ENCODE peak calls at places on chromosomes 13 and 19, in nine cellular contexts. J is A549, L is Peyer's patch, I is breast epithelium, M is uterus, N is body of pancreas, Y is transverse colon, W is gastrocnemius medialis, B is stomach. R is an unnamed sample.

GRCh38 chr19:28727133-28727834 is 485.7 kb downstream of the UQCRFS1 start:
- DNase-seq in J (no peak), L (no peak), I (no peak), M (no peak), N (peak; percentile 52), Y (no peak), W (no peak), B (no peak), R (peak; percentile 28)

GRCh38 chr19:45451181-45451849 is 16.5 kb upstream of the FOSB start:
- DNase-seq in J (no peak), L (peak; percentile 63), I (peak; percentile 71), M (peak; percentile 59), N (peak; percentile 26), Y (peak; percentile 54), W (no peak), B (peak; percentile 33), R (no peak)

GRCh38 chr19:48644839-48645651 is 942 bp downstream of the CA11 start:
- DNase-seq in J (peak; percentile 88), L (peak; percentile 90), I (peak; percentile 81), M (peak; percentile 89), N (peak; percentile 84), Y (peak; percentile 78), W (peak; percentile 81), B (peak; percentile 83), R (peak; percentile 86)

GRCh38 chr13:98780451-98780850 is 28.0 kb upstream of the SLC15A1 start:
- DNase-seq in J (no peak), L (no peak), I (no peak), M (no peak), N (no peak), Y (no peak), W (no peak), B (no peak), R (no peak)

GRCh38 chr13:30880151-30880551 is 25.9 kb upstream of the MEDAG start:
- DNase-seq in J (no peak), L (no peak), I (no peak), M (no peak), N (no peak), Y (no peak), W (no peak), B (no peak), R (no peak)

GRCh38 chr13:98216135-98216565 is 39.1 kb upstream of the RNF113B start:
- DNase-seq in J (peak; percentile 10), L (no peak), I (no peak), M (peak; percentile 32), N (peak; percentile 71), Y (no peak), W (no peak), B (peak; percentile 67), R (peak; percentile 70)

GRCh38 chr13:109231853-109232252 is 554.5 kb downstream of the IRS2 start:
- DNase-seq in J (no peak), L (no peak), I (no peak), M (no peak), N (no peak), Y (no peak), W (no peak), B (no peak), R (no peak)

GRCh38 chr13:33109319-33109718 is 93.1 kb downstream of the KL start:
- DNase-seq in J (no peak), L (no peak), I (no peak), M (no peak), N (no peak), Y (no peak), W (no peak), B (no peak), R (no peak)

GRCh38 chr19:52646571-52647222 is 8.5 kb upstream of the ZNF83 start:
- DNase-seq in J (peak; percentile 26), L (no peak), I (no peak), M (no peak), N (no peak), Y (no peak), W (no peak), B (no peak), R (no peak)

GRCh38 chr13:107458269-107458668 is 757.1 kb downstream of the LIG4 start:
- DNase-seq in J (no peak), L (no peak), I (no peak), M (no peak), N (no peak), Y (no peak), W (no peak), B (no peak), R (no peak)

GRCh38 chr13:97574926-97575325 is 141.0 kb downstream of the RAP2A start:
- DNase-seq in J (peak; percentile 32), L (peak; percentile 55), I (no peak), M (no peak), N (peak; percentile 15), Y (peak; percentile 26), W (no peak), B (no peak), R (no peak)

GRCh38 chr19:58538257-58539168 is 5.4 kb upstream of the TRIM28 start:
- DNase-seq in J (no peak), L (peak; percentile 65), I (no peak), M (no peak), N (no peak), Y (no peak), W (no peak), B (peak; percentile 47), R (peak; percentile 63)

GRCh38 chr13:31946091-31946770 is 85.3 kb upstream of the FRY start:
- DNase-seq in J (no peak), L (no peak), I (no peak), M (no peak), N (no peak), Y (no peak), W (no peak), B (no peak), R (no peak)

GRCh38 chr19:39971380-39971841 is 446 bp downstream of the PSMC4 start:
- DNase-seq in J (no peak), L (no peak), I (no peak), M (no peak), N (no peak), Y (no peak), W (no peak), B (peak; percentile 26), R (no peak)

GRCh38 chr19:49761625-49762311 is 1.3 kb downstream of the TSKS start:
- DNase-seq in J (peak; percentile 45), L (no peak), I (no peak), M (peak; percentile 58), N (no peak), Y (no peak), W (peak; percentile 30), B (no peak), R (peak; percentile 47)

GRCh38 chr19:38564981-38565685 is 52.6 kb downstream of the MAP4K1 start:
- DNase-seq in J (peak; percentile 55), L (peak; percentile 60), I (no peak), M (no peak), N (peak; percentile 10), Y (no peak), W (no peak), B (no peak), R (no peak)

GRCh38 chr19:6424190-6424938 is at the start of gene KHSRP:
- DNase-seq in J (no peak), L (no peak), I (no peak), M (peak; percentile 22), N (no peak), Y (no peak), W (no peak), B (no peak), R (peak; percentile 44)

GRCh38 chr19:1273263-1274041 is 1.9 kb upstream of the FAM174C start:
- DNase-seq in J (no peak), L (no peak), I (no peak), M (no peak), N (peak; percentile 20), Y (no peak), W (peak; percentile 87), B (no peak), R (no peak)
- TF ChIP-seq POLR2A in J (no peak), L (no peak), I (no peak), M (no peak), N (no peak), Y (no peak), W (peak; percentile 33), B (no peak), R (no peak)

DNA sequence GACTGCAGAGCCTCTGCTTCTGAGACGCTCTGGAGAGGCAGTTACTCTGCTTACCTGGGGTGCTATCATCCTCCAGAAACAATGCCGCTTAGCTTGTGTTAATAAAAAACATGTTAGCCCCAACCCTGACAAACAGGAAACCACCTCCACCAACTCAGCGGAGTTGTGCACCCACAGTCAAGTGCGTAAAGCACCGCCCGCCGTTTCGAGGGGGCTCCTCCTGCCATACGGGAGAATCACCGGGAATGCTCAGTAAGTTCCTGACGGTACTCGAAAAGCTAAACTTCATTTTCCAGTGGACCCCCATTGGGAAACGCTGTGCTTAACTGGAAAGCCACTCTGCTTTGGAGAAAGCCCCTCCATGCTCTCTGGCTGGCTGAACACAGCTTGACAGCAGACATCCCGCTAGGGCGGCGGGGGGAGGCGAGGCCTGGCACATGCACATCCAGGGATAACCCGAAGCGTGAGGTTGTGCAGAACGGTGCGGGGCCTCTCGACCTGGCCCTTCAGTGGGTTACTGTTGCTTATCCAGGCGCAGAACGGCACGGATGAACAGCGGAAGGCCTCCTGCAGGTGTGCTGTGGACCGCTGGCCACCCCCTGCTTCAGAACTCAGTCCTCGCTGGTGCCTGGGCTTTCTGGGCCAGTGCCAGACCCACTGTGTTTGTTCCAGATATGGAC is 17.1 kb downstream of the GAS6 start:
- DNase-seq in J (no peak), L (peak; percentile 45), I (no peak), M (no peak), N (peak; percentile 6), Y (no peak), W (no peak), B (no peak), R (no peak)
- H3K4me1 ChIP-seq in J (peaks cover 6% of the 10 kb centered on the region), L (peaks cover 48% of the 10 kb centered on the region), I (no peaks in the 10 kb centered on the region), M (no peaks in the 10 kb centered on the region), N (peaks cover 23% of the 10 kb centered on the region), Y (peaks cover 19% of the 10 kb centered on the region), W (peaks cover 34% of the 10 kb centered on the region), B (peaks cover 54% of the 10 kb centered on the region), R (peaks cover 85% of the 10 kb centered on the region)

GRCh38 chr19:4831351-4832340 is at the start of gene TICAM1:
- DNase-seq in J (peak; percentile 58), L (peak; percentile 89), I (peak; percentile 48), M (peak; percentile 62), N (peak; percentile 78), Y (peak; percentile 90), W (peak; percentile 70), B (peak; percentile 80), R (peak; percentile 89)
- TF ChIP-seq POLR2A in J (peak; percentile 67), L (peak; percentile 93), I (peak; percentile 50), M (peak; percentile 28), N (peak; percentile 83), Y (peak; percentile 89), W (peak; percentile 82), B (no peak), R (no peak)

DNA sequence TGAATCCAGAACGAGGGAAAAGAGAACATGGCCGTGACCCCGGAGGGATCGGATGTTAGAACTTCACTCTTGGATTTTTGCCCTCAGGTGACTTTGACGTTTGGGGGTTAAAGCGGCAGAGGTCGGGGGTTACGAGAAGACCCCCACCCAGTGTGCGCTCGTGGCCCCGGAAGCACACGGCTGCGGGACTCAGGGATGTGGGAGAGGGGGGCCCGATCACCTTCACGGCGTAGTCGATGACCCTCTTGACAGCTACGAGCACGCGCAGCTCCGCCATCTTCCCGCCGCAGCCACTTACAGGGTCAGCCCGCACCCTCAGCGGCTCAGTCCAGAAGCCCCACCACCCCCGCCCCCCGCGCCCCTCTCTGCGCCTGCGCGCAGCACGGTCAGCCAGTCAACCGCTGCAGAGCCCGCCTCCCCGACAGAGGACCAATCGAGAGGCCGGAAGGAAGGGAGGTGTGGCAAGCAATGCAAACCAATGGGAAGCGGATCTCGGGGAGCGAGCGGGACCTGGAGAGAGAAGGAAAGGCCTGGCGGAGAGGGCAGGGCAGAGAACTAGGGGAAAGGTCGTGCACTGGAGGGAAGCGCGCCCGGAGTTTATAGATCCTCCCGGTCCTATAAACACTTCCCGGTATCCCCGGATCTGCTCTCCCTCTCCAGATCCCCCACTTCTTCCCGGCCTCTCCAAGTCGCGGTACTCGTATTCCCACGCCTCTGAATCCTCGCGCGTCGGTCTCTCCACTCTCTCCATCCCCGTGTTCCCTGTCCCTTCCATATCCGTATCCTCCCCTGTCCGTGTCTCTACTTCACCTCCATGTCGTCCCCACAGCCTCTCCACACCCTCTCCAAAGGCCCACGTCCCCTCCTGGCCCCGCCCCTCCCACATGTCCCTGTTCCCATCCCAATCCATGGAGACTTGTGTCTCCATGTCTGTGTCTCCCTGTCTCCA is at the start of gene ETFB:
- DNase-seq in J (peak; percentile 99), L (peak; percentile 99), I (peak; percentile 99), M (peak; percentile 99), N (peak; percentile 99), Y (peak; percentile 99), W (peak; percentile 99), B (peak; percentile 98), R (peak; percentile 100)
- H3K4me1 ChIP-seq in J (peaks cover 47% of the 10 kb centered on the region), L (peaks cover 40% of the 10 kb centered on the region), I (no peaks in the 10 kb centered on the region), M (no peaks in the 10 kb centered on the region), N (peaks cover 44% of the 10 kb centered on the region), Y (peaks cover 19% of the 10 kb centered on the region), W (peaks cover 13% of the 10 kb centered on the region), B (peaks cover 50% of the 10 kb centered on the region), R (peaks cover 9% of the 10 kb centered on the region)

R was measured in heart left ventricle.